ENCODE peak calls at places on chromosomes 16 and 17, in six cellular contexts. U is cardiac fibroblast, P is fibroblast of lung, X is BJ, Z is cardiac muscle cell, E is adrenal gland. V is an unnamed sample.
A peak's percentile ranks its signal among the peaks of the same experiment; 100 is the strongest.

GRCh38 chr16:89383095-89384003 is 107.0 kb downstream of the ANKRD11 start:
- DNase-seq in U (peak; percentile 64), P (no peak), X (no peak), Z (peak; percentile 65), E (peak; percentile 86), V (peak; percentile 62)

GRCh38 chr16:56932588-56933265 is 785 bp downstream of the HERPUD1 start:
- DNase-seq in U (peak; percentile 86), P (peak; percentile 79), X (no peak), Z (peak; percentile 81), E (peak; percentile 93), V (peak; percentile 81)

GRCh38 chr17:38942641-38943040 is 17.2 kb downstream of the LASP1NB start:
- DNase-seq in U (no peak), P (no peak), X (no peak), Z (no peak), E (no peak), V (no peak)

GRCh38 chr17:74839955-74840354 is 19.7 kb downstream of the GRIN2C start:
- DNase-seq in U (no peak), P (no peak), X (no peak), Z (no peak), E (no peak), V (no peak)

GRCh38 chr17:27904534-27904933 is 11.4 kb upstream of the LYRM9 start:
- DNase-seq in U (no peak), P (no peak), X (no peak), Z (no peak), E (no peak), V (no peak)

GRCh38 chr17:38710985-38711384 is 5.9 kb downstream of the MLLT6 start:
- DNase-seq in U (no peak), P (no peak), X (no peak), Z (no peak), E (no peak), V (no peak)

GRCh38 chr17:8253801-8254200 is 4.7 kb downstream of the PFAS start:
- DNase-seq in U (peak; percentile 30), P (no peak), X (no peak), Z (peak; percentile 8), E (no peak), V (no peak)

GRCh38 chr17:58665946-58666857 is 25.6 kb downstream of the TEX14 start:
- DNase-seq in U (no peak), P (no peak), X (no peak), Z (no peak), E (no peak), V (no peak)

GRCh38 chr17:7241783-7242716 is at the start of gene GABARAP:
- DNase-seq in U (peak; percentile 95), P (peak; percentile 95), X (no peak), Z (peak; percentile 95), E (peak; percentile 96), V (peak; percentile 89)

GRCh38 chr17:77451271-77451893 is 310.6 kb downstream of the SEC14L1 start:
- DNase-seq in U (peak; percentile 76), P (peak; percentile 71), X (no peak), Z (peak; percentile 89), E (peak; percentile 70), V (no peak)

GRCh38 chr16:85206472-85207356 is 94.4 kb upstream of the CIBAR2 start:
- DNase-seq in U (peak; percentile 73), P (peak; percentile 82), X (no peak), Z (peak; percentile 68), E (peak; percentile 77), V (no peak)

GRCh38 chr17:44977065-44977464 is 9.0 kb upstream of the C1QL1 start:
- DNase-seq in U (no peak), P (no peak), X (no peak), Z (no peak), E (no peak), V (no peak)

GRCh38 chr17:44400226-44400847 is 10.9 kb upstream of the ITGA2B start:
- DNase-seq in U (peak; percentile 51), P (peak; percentile 40), X (no peak), Z (peak; percentile 47), E (no peak), V (peak; percentile 38)

GRCh38 chr17:75262112-75262606 is 480 bp downstream of the MRPS7 start:
- DNase-seq in U (no peak), P (no peak), X (no peak), Z (no peak), E (no peak), V (no peak)

GRCh38 chr16:30903596-30903995 is 7.2 kb downstream of the CTF1 start:
- DNase-seq in U (peak; percentile 65), P (no peak), X (no peak), Z (peak; percentile 37), E (peak; percentile 54), V (no peak)

GRCh38 chr17:34071891-34072420 is 183.1 kb upstream of the CCL2 start:
- DNase-seq in U (no peak), P (no peak), X (no peak), Z (no peak), E (no peak), V (no peak)

GRCh38 chr16:11218324-11218962 is 37.6 kb downstream of the SOCS1 start:
- DNase-seq in U (no peak), P (no peak), X (no peak), Z (no peak), E (no peak), V (no peak)

GRCh38 chr16:35798885-35799426 is 2339.5 kb downstream of the TP53TG3F start:
- DNase-seq in U (no peak), P (no peak), X (no peak), Z (no peak), E (no peak), V (peak; percentile 22)

GRCh38 chr17:3017936-3018335 is 45.5 kb downstream of the OR1D5 start:
- DNase-seq in U (no peak), P (no peak), X (no peak), Z (no peak), E (no peak), V (no peak)

GRCh38 chr16:89605186-89605970 is 8.1 kb upstream of the DPEP1 start:
- DNase-seq in U (no peak), P (no peak), X (no peak), Z (no peak), E (no peak), V (no peak)

GRCh38 chr17:49616546-49617205 is 41.0 kb downstream of the NXPH3 start:
- DNase-seq in U (peak; percentile 96), P (peak; percentile 93), X (peak; percentile 56), Z (peak; percentile 98), E (peak; percentile 41), V (no peak)

GRCh38 chr17:12712415-12712814 is 46.7 kb downstream of the MYOCD start:
- DNase-seq in U (no peak), P (no peak), X (no peak), Z (no peak), E (no peak), V (no peak)

DNA sequence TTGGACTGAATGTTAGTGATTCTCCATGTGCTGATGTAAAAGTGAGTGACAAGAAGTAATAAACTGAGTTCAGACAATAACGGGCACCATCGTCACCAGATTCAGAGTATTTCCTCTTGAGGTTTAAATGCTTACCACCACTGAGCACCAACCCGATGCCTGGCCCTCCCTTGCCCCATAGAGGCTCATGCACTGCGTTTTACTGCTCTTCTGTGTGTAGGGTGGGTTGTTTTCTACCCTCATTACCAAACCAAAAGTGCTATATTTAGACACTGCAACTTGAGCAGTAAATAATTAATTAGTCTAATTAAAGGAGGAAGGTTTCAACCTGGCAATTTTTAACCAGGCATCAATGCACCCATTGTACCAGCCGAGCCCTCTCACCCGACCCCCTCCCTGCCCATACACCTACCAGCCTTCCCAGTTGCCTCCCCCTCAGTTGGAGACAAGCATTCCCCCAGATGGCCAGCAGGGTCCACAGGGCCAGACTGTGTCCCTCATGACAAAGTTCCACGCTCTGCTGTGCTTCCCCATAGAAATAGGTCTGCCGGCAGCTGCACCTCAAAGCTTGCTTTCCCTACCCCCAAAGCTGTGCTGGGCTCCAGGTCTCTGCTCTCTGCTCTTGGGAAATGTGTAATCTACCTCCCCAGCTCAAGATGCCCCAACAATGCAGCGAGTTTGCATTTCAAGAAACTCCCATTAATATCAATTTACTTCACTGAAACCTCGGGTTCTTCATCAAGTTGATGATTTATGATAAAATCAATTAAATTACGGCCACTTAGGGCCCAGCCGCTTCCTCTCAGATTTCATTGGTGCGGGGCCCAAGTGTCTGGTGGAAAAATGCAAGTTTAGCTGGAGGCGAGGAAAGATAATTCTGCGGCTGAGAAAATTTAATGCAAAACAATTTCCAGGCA is 16.0 kb downstream of the HOXB4 start:
- DNase-seq in U (no peak), P (peak; percentile 58), X (no peak), Z (no peak), E (no peak), V (no peak)
- TF ChIP-seq CTCF in U (peak; percentile 42), P (peak; percentile 64), X (no peak), Z (peak; percentile 26), E (no peak), V (no peak)

DNA sequence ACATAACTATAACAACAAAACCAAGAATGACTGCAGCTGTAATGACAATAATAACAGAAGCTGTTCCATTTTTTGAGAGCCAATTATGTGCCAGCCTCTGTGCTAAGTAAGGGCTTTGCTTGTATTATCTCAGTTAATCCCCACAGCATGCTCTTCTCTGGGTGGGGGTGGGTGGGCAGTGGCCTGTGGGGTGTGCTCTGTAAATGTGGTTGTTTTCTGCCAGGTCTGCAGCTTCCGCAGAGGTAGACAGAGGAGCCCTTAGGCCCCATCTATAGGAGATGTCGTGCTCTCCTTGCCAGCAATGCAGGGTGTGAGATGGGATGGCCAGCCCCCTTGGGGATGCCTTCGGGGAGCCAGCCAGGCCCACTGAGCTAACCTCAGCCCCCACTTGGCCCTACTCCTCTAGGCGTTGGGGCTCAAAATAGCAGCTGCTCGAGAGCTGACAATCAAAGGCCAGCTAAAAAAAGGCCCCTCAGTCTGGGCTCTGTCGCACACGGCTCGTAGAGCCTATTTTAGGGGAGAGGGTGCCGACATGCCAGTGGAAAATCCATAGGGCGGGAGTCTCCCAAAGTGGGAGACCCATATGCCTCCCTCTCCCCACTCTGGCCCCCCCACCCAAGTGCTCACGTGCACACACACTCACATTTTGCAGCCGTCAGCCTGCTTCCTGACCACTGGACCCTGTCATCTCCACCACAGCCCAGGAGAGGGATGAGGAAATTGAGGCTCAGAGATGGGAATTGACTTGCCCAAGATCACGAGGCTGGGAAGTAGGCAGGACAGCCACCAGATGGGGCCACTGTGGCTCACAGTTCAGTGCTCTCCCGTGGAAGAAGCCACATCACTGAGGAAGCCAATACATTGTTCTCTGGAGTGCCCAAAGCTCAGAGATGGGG is 15.8 kb downstream of the CDH16 start:
- DNase-seq in U (no peak), P (no peak), X (no peak), Z (no peak), E (no peak), V (no peak)
- TF ChIP-seq CTCF in U (no peak), P (no peak), X (no peak), Z (no peak), E (no peak), V (no peak)

GRCh38 chr17:42608692-42609181 is 437 bp downstream of the RETREG3 start:
- DNase-seq in U (peak; percentile 5), P (no peak), X (no peak), Z (no peak), E (no peak), V (no peak)
- TF ChIP-seq CTCF in U (no peak), P (no peak), X (no peak), Z (peak; percentile 47), E (no peak), V (no peak)

DNA sequence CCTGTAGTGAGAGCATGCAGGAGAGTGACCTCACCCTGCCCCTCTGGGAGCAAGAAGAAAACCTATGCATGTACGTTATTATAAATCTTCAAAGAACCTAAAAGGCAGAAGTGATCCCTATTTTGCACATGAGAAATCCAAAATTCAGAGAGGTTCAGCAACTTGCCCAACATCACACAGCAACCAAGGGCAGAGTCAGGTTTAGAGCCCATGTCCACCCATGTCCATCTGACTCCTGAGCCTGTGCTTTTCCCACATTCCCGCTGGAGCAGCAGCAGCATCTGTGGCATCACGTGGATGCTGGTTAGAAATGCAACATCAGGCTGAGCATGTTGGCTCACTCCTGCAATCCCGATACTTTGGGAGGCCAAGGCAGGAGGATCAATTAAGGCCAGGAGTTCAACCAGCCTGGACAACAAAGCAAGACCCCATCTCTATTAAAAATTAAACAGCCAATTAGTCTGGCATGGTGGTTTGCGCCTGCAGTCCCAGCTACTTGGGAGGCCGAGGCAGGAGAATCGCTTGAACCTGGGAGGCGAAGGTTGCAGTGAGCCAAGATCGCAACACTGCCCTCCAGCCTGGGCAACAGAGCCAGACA is 26.3 kb downstream of the METTL22 start:
- DNase-seq in U (no peak), P (no peak), X (no peak), Z (no peak), E (no peak), V (no peak)
- TF ChIP-seq CTCF in U (no peak), P (no peak), X (no peak), Z (no peak), E (no peak), V (no peak)

V was measured in MCF 10A.